ENCODE peak calls at places on chromosomes 3 and 15, in seven cellular contexts. One of them, this sample, is unnamed.
A peak's percentile ranks its signal among the peaks of the same experiment; 100 is the strongest.

GRCh38 chr3:138440137-138440536 is 5.7 kb downstream of the ESYT3 start:
- DNase-seq in HTR-8/SVneo: no peak
- DNase-seq in stimulated activated naive CD8-positive, alpha-beta T cell treated with anti-CD3 and anti-CD28 coated beads, Interleukin-15, amount 100 ng/mL, for 72 hours: no peak
- DNase-seq in progenitor cell of endocrine pancreas: no peak
- DNase-seq in OCI-LY7: no peak
- DNase-seq in breast epithelium: no peak
- DNase-seq in RWPE1: no peak
- DNase-seq in this sample: no peak

GRCh38 chr3:13112521-13113345 is 39.5 kb upstream of the IQSEC1 start:
- DNase-seq in HTR-8/SVneo: no peak
- DNase-seq in stimulated activated naive CD8-positive, alpha-beta T cell treated with anti-CD3 and anti-CD28 coated beads, Interleukin-15, amount 100 ng/mL, for 72 hours: no peak
- DNase-seq in progenitor cell of endocrine pancreas: no peak
- DNase-seq in OCI-LY7: no peak
- DNase-seq in breast epithelium: no peak
- DNase-seq in RWPE1: no peak
- DNase-seq in this sample: no peak

GRCh38 chr15:48389701-48390143 is 58.5 kb downstream of the DUT start:
- DNase-seq in HTR-8/SVneo: no peak
- DNase-seq in stimulated activated naive CD8-positive, alpha-beta T cell treated with anti-CD3 and anti-CD28 coated beads, Interleukin-15, amount 100 ng/mL, for 72 hours: no peak
- DNase-seq in progenitor cell of endocrine pancreas: no peak
- DNase-seq in OCI-LY7: no peak
- DNase-seq in breast epithelium: no peak
- DNase-seq in RWPE1: no peak
- DNase-seq in this sample: no peak

GRCh38 chr3:184289426-184289938 is 9.6 kb upstream of the PSMD2 start:
- DNase-seq in HTR-8/SVneo: peak; percentile 78
- DNase-seq in stimulated activated naive CD8-positive, alpha-beta T cell treated with anti-CD3 and anti-CD28 coated beads, Interleukin-15, amount 100 ng/mL, for 72 hours: peak; percentile 68
- DNase-seq in progenitor cell of endocrine pancreas: peak; percentile 23
- DNase-seq in OCI-LY7: peak; percentile 65
- DNase-seq in breast epithelium: no peak
- DNase-seq in RWPE1: peak; percentile 68
- DNase-seq in this sample: peak; percentile 52

GRCh38 chr15:90681480-90681879 is 35.7 kb upstream of the BLM start:
- DNase-seq in HTR-8/SVneo: peak; percentile 51
- DNase-seq in stimulated activated naive CD8-positive, alpha-beta T cell treated with anti-CD3 and anti-CD28 coated beads, Interleukin-15, amount 100 ng/mL, for 72 hours: no peak
- DNase-seq in progenitor cell of endocrine pancreas: no peak
- DNase-seq in OCI-LY7: no peak
- DNase-seq in breast epithelium: no peak
- DNase-seq in RWPE1: no peak
- DNase-seq in this sample: no peak

GRCh38 chr3:183031826-183032225 is 51.5 kb upstream of the DCUN1D1 start:
- DNase-seq in HTR-8/SVneo: no peak
- DNase-seq in stimulated activated naive CD8-positive, alpha-beta T cell treated with anti-CD3 and anti-CD28 coated beads, Interleukin-15, amount 100 ng/mL, for 72 hours: no peak
- DNase-seq in progenitor cell of endocrine pancreas: no peak
- DNase-seq in OCI-LY7: no peak
- DNase-seq in breast epithelium: no peak
- DNase-seq in RWPE1: no peak
- DNase-seq in this sample: no peak

GRCh38 chr15:88992912-88993376 is 79.8 kb upstream of the MFGE8 start:
- DNase-seq in HTR-8/SVneo: no peak
- DNase-seq in stimulated activated naive CD8-positive, alpha-beta T cell treated with anti-CD3 and anti-CD28 coated beads, Interleukin-15, amount 100 ng/mL, for 72 hours: no peak
- DNase-seq in progenitor cell of endocrine pancreas: no peak
- DNase-seq in OCI-LY7: no peak
- DNase-seq in breast epithelium: no peak
- DNase-seq in RWPE1: no peak
- DNase-seq in this sample: no peak

GRCh38 chr15:62901916-62902554 is 140.5 kb upstream of the TPM1 start:
- DNase-seq in HTR-8/SVneo: no peak
- DNase-seq in stimulated activated naive CD8-positive, alpha-beta T cell treated with anti-CD3 and anti-CD28 coated beads, Interleukin-15, amount 100 ng/mL, for 72 hours: no peak
- DNase-seq in progenitor cell of endocrine pancreas: no peak
- DNase-seq in OCI-LY7: no peak
- DNase-seq in breast epithelium: no peak
- DNase-seq in RWPE1: no peak
- DNase-seq in this sample: no peak

GRCh38 chr15:51647128-51647562 is 24.6 kb upstream of the DMXL2 start:
- DNase-seq in HTR-8/SVneo: no peak
- DNase-seq in stimulated activated naive CD8-positive, alpha-beta T cell treated with anti-CD3 and anti-CD28 coated beads, Interleukin-15, amount 100 ng/mL, for 72 hours: no peak
- DNase-seq in progenitor cell of endocrine pancreas: no peak
- DNase-seq in OCI-LY7: peak; percentile 3
- DNase-seq in breast epithelium: no peak
- DNase-seq in RWPE1: peak; percentile 58
- DNase-seq in this sample: no peak

GRCh38 chr3:171971919-171972526 is 67.4 kb upstream of the FNDC3B start:
- DNase-seq in HTR-8/SVneo: no peak
- DNase-seq in stimulated activated naive CD8-positive, alpha-beta T cell treated with anti-CD3 and anti-CD28 coated beads, Interleukin-15, amount 100 ng/mL, for 72 hours: no peak
- DNase-seq in progenitor cell of endocrine pancreas: no peak
- DNase-seq in OCI-LY7: no peak
- DNase-seq in breast epithelium: no peak
- DNase-seq in RWPE1: no peak
- DNase-seq in this sample: no peak

GRCh38 chr3:149784064-149784704 is 8.2 kb downstream of the ANKUB1 start:
- DNase-seq in HTR-8/SVneo: peak; percentile 47
- DNase-seq in stimulated activated naive CD8-positive, alpha-beta T cell treated with anti-CD3 and anti-CD28 coated beads, Interleukin-15, amount 100 ng/mL, for 72 hours: no peak
- DNase-seq in progenitor cell of endocrine pancreas: no peak
- DNase-seq in OCI-LY7: no peak
- DNase-seq in breast epithelium: no peak
- DNase-seq in RWPE1: peak; percentile 42
- DNase-seq in this sample: no peak

GRCh38 chr3:31008986-31009385 is 114.5 kb upstream of the GADL1 start:
- DNase-seq in HTR-8/SVneo: no peak
- DNase-seq in stimulated activated naive CD8-positive, alpha-beta T cell treated with anti-CD3 and anti-CD28 coated beads, Interleukin-15, amount 100 ng/mL, for 72 hours: no peak
- DNase-seq in progenitor cell of endocrine pancreas: no peak
- DNase-seq in OCI-LY7: no peak
- DNase-seq in breast epithelium: no peak
- DNase-seq in RWPE1: peak; percentile 14
- DNase-seq in this sample: no peak

GRCh38 chr3:39376929-39377634 is 6.1 kb upstream of the SLC25A38 start:
- DNase-seq in HTR-8/SVneo: no peak
- DNase-seq in stimulated activated naive CD8-positive, alpha-beta T cell treated with anti-CD3 and anti-CD28 coated beads, Interleukin-15, amount 100 ng/mL, for 72 hours: no peak
- DNase-seq in progenitor cell of endocrine pancreas: no peak
- DNase-seq in OCI-LY7: peak; percentile 54
- DNase-seq in breast epithelium: no peak
- DNase-seq in RWPE1: no peak
- DNase-seq in this sample: no peak

GRCh38 chr15:80547264-80547663 is 143.1 kb downstream of the ARNT2 start:
- DNase-seq in HTR-8/SVneo: no peak
- DNase-seq in stimulated activated naive CD8-positive, alpha-beta T cell treated with anti-CD3 and anti-CD28 coated beads, Interleukin-15, amount 100 ng/mL, for 72 hours: no peak
- DNase-seq in progenitor cell of endocrine pancreas: no peak
- DNase-seq in OCI-LY7: no peak
- DNase-seq in breast epithelium: no peak
- DNase-seq in RWPE1: no peak
- DNase-seq in this sample: no peak

GRCh38 chr3:172993412-172993811 is 147.6 kb downstream of the SPATA16 start:
- DNase-seq in HTR-8/SVneo: no peak
- DNase-seq in stimulated activated naive CD8-positive, alpha-beta T cell treated with anti-CD3 and anti-CD28 coated beads, Interleukin-15, amount 100 ng/mL, for 72 hours: no peak
- DNase-seq in progenitor cell of endocrine pancreas: no peak
- DNase-seq in OCI-LY7: no peak
- DNase-seq in breast epithelium: no peak
- DNase-seq in RWPE1: no peak
- DNase-seq in this sample: no peak

GRCh38 chr15:67833504-67834248 is 6.2 kb downstream of the RNU6-1 start:
- DNase-seq in HTR-8/SVneo: no peak
- DNase-seq in stimulated activated naive CD8-positive, alpha-beta T cell treated with anti-CD3 and anti-CD28 coated beads, Interleukin-15, amount 100 ng/mL, for 72 hours: peak; percentile 44
- DNase-seq in progenitor cell of endocrine pancreas: no peak
- DNase-seq in OCI-LY7: peak; percentile 64
- DNase-seq in breast epithelium: no peak
- DNase-seq in RWPE1: peak; percentile 51
- DNase-seq in this sample: no peak

GRCh38 chr15:65087411-65087810 is 10.9 kb downstream of the KBTBD13 start:
- DNase-seq in HTR-8/SVneo: no peak
- DNase-seq in stimulated activated naive CD8-positive, alpha-beta T cell treated with anti-CD3 and anti-CD28 coated beads, Interleukin-15, amount 100 ng/mL, for 72 hours: no peak
- DNase-seq in progenitor cell of endocrine pancreas: no peak
- DNase-seq in OCI-LY7: no peak
- DNase-seq in breast epithelium: no peak
- DNase-seq in RWPE1: no peak
- DNase-seq in this sample: no peak

GRCh38 chr3:126347543-126348161 is 9.6 kb downstream of the KLF15 start:
- DNase-seq in HTR-8/SVneo: no peak
- DNase-seq in stimulated activated naive CD8-positive, alpha-beta T cell treated with anti-CD3 and anti-CD28 coated beads, Interleukin-15, amount 100 ng/mL, for 72 hours: no peak
- DNase-seq in progenitor cell of endocrine pancreas: no peak
- DNase-seq in OCI-LY7: no peak
- DNase-seq in breast epithelium: no peak
- DNase-seq in RWPE1: no peak
- DNase-seq in this sample: no peak

GRCh38 chr15:57462391-57462790 is 86.1 kb downstream of the CGNL1 start:
- DNase-seq in HTR-8/SVneo: no peak
- DNase-seq in stimulated activated naive CD8-positive, alpha-beta T cell treated with anti-CD3 and anti-CD28 coated beads, Interleukin-15, amount 100 ng/mL, for 72 hours: no peak
- DNase-seq in progenitor cell of endocrine pancreas: no peak
- DNase-seq in OCI-LY7: no peak
- DNase-seq in breast epithelium: no peak
- DNase-seq in RWPE1: peak; percentile 20
- DNase-seq in this sample: no peak

GRCh38 chr3:170307998-170308398 is 49.5 kb upstream of the SKIL start:
- DNase-seq in HTR-8/SVneo: no peak
- DNase-seq in stimulated activated naive CD8-positive, alpha-beta T cell treated with anti-CD3 and anti-CD28 coated beads, Interleukin-15, amount 100 ng/mL, for 72 hours: no peak
- DNase-seq in progenitor cell of endocrine pancreas: no peak
- DNase-seq in OCI-LY7: no peak
- DNase-seq in breast epithelium: no peak
- DNase-seq in RWPE1: peak; percentile 25
- DNase-seq in this sample: no peak

GRCh38 chr15:29805708-29806104 is 16.6 kb downstream of the TJP1 start:
- DNase-seq in HTR-8/SVneo: no peak
- DNase-seq in stimulated activated naive CD8-positive, alpha-beta T cell treated with anti-CD3 and anti-CD28 coated beads, Interleukin-15, amount 100 ng/mL, for 72 hours: no peak
- DNase-seq in progenitor cell of endocrine pancreas: no peak
- DNase-seq in OCI-LY7: no peak
- DNase-seq in breast epithelium: no peak
- DNase-seq in RWPE1: no peak
- DNase-seq in this sample: no peak

GRCh38 chr3:21017115-21017852 is 733.7 kb downstream of the ZNF385D start:
- DNase-seq in HTR-8/SVneo: no peak
- DNase-seq in stimulated activated naive CD8-positive, alpha-beta T cell treated with anti-CD3 and anti-CD28 coated beads, Interleukin-15, amount 100 ng/mL, for 72 hours: no peak
- DNase-seq in progenitor cell of endocrine pancreas: no peak
- DNase-seq in OCI-LY7: no peak
- DNase-seq in breast epithelium: no peak
- DNase-seq in RWPE1: peak; percentile 74
- DNase-seq in this sample: no peak

GRCh38 chr3:137764563-137765309 is 621 bp downstream of the SOX14 start:
- DNase-seq in HTR-8/SVneo: no peak
- DNase-seq in stimulated activated naive CD8-positive, alpha-beta T cell treated with anti-CD3 and anti-CD28 coated beads, Interleukin-15, amount 100 ng/mL, for 72 hours: no peak
- DNase-seq in progenitor cell of endocrine pancreas: no peak
- DNase-seq in OCI-LY7: no peak
- DNase-seq in breast epithelium: no peak
- DNase-seq in RWPE1: no peak
- DNase-seq in this sample: no peak

GRCh38 chr15:29242466-29243242 is 27.0 kb downstream of the NSMCE3 start:
- DNase-seq in HTR-8/SVneo: no peak
- DNase-seq in stimulated activated naive CD8-positive, alpha-beta T cell treated with anti-CD3 and anti-CD28 coated beads, Interleukin-15, amount 100 ng/mL, for 72 hours: no peak
- DNase-seq in progenitor cell of endocrine pancreas: no peak
- DNase-seq in OCI-LY7: no peak
- DNase-seq in breast epithelium: no peak
- DNase-seq in RWPE1: no peak
- DNase-seq in this sample: no peak

GRCh38 chr3:118597184-118597583 is 437.5 kb downstream of the IGSF11 start:
- DNase-seq in HTR-8/SVneo: no peak
- DNase-seq in stimulated activated naive CD8-positive, alpha-beta T cell treated with anti-CD3 and anti-CD28 coated beads, Interleukin-15, amount 100 ng/mL, for 72 hours: no peak
- DNase-seq in progenitor cell of endocrine pancreas: no peak
- DNase-seq in OCI-LY7: no peak
- DNase-seq in breast epithelium: no peak
- DNase-seq in RWPE1: no peak
- DNase-seq in this sample: no peak

This sample was measured in GM19239.